ENCODE peak calls at places on chromosomes 11 and 22, in six cellular contexts. M is K562, J is foreskin keratinocyte, N is ovary, S is fibroblast of lung, Z is tibial nerve. O is an unnamed sample.

GRCh38 chr22:43919106-43919965 is 4.3 kb upstream of the PNPLA3 start:
- DNase-seq in M (no peak), J (peak; percentile 45), N (no peak), S (peak; percentile 34), Z (no peak), O (peak; percentile 96)

GRCh38 chr11:69391192-69392103 is 90.0 kb upstream of the LINC01488 start:
- DNase-seq in M (no peak), J (no peak), N (no peak), S (no peak), Z (no peak), O (no peak)

GRCh38 chr11:67024410-67024809 is 1.5 kb downstream of the SYT12 start:
- DNase-seq in M (no peak), J (no peak), N (no peak), S (no peak), Z (no peak), O (peak; percentile 79)

GRCh38 chr22:40322061-40322460 is 24.2 kb upstream of the ADSL start:
- DNase-seq in M (peak; percentile 68), J (no peak), N (no peak), S (peak; percentile 12), Z (no peak), O (no peak)

GRCh38 chr11:114399903-114400221 is 449 bp downstream of the C11orf71 start:
- DNase-seq in M (peak; percentile 66), J (no peak), N (no peak), S (no peak), Z (peak; percentile 40), O (peak; percentile 47)

GRCh38 chr11:108338750-108339149 is 115.9 kb downstream of the ATM start:
- DNase-seq in M (no peak), J (no peak), N (no peak), S (no peak), Z (no peak), O (no peak)

GRCh38 chr11:84763931-84764330 is 863.2 kb downstream of the DLG2 start:
- DNase-seq in M (no peak), J (no peak), N (no peak), S (no peak), Z (no peak), O (no peak)

GRCh38 chr11:126387856-126388255 is 32.4 kb downstream of the ST3GAL4 start:
- DNase-seq in M (no peak), J (no peak), N (no peak), S (no peak), Z (no peak), O (no peak)

GRCh38 chr11:66747480-66747879 is 18.5 kb upstream of the SPTBN2 start:
- DNase-seq in M (no peak), J (no peak), N (no peak), S (no peak), Z (no peak), O (no peak)

GRCh38 chr11:58318532-58318931 is 40.3 kb downstream of the OR5B17 start:
- DNase-seq in M (no peak), J (peak; percentile 8), N (no peak), S (peak; percentile 15), Z (no peak), O (no peak)

GRCh38 chr22:29106839-29107238 is 34.0 kb downstream of the KREMEN1 start:
- DNase-seq in M (no peak), J (no peak), N (no peak), S (no peak), Z (no peak), O (no peak)

GRCh38 chr11:70525466-70525865 is 127.1 kb downstream of the CTTN start:
- DNase-seq in M (no peak), J (no peak), N (no peak), S (no peak), Z (no peak), O (peak; percentile 52)

GRCh38 chr11:122173587-122173986 is 57.6 kb upstream of the BLID start:
- DNase-seq in M (no peak), J (no peak), N (no peak), S (no peak), Z (no peak), O (peak; percentile 50)

GRCh38 chr11:90476442-90477007 is 253.7 kb upstream of the CHORDC1 start:
- DNase-seq in M (peak; percentile 15), J (peak; percentile 71), N (no peak), S (peak; percentile 42), Z (no peak), O (no peak)

GRCh38 chr22:35154937-35155387 is 89.0 kb downstream of the ISX start:
- DNase-seq in M (peak; percentile 70), J (peak; percentile 21), N (peak; percentile 19), S (peak; percentile 48), Z (no peak), O (peak; percentile 89)

GRCh38 chr22:19597399-19597735 is 73.2 kb upstream of the CLDN5 start:
- DNase-seq in M (no peak), J (no peak), N (no peak), S (no peak), Z (no peak), O (no peak)

GRCh38 chr22:19984201-19984753 is 32.3 kb downstream of the ARVCF start:
- DNase-seq in M (peak; percentile 73), J (peak; percentile 90), N (no peak), S (peak; percentile 47), Z (no peak), O (peak; percentile 99)

GRCh38 chr11:114209904-114210303 is 86.3 kb upstream of the NNMT start:
- DNase-seq in M (no peak), J (no peak), N (no peak), S (no peak), Z (no peak), O (no peak)

GRCh38 chr11:102287963-102288744 is 29.1 kb upstream of the BIRC3 start:
- DNase-seq in M (peak; percentile 76), J (peak; percentile 64), N (peak; percentile 38), S (peak; percentile 85), Z (no peak), O (peak; percentile 94)

GRCh38 chr11:2694995-2695939 is 4.5 kb downstream of the KCNQ1OT1 start:
- DNase-seq in M (no peak), J (no peak), N (peak; percentile 3), S (no peak), Z (peak; percentile 2), O (peak; percentile 76)

GRCh38 chr11:48063424-48063978 is 83.1 kb downstream of the PTPRJ start:
- DNase-seq in M (no peak), J (peak; percentile 44), N (no peak), S (peak; percentile 99), Z (no peak), O (peak; percentile 94)

GRCh38 chr11:128207861-128208321 is 379.5 kb downstream of the ETS1 start:
- DNase-seq in M (no peak), J (peak; percentile 100), N (no peak), S (peak; percentile 98), Z (no peak), O (peak; percentile 41)

GRCh38 chr11:134560066-134560465 is 148.0 kb upstream of the B3GAT1 start:
- DNase-seq in M (no peak), J (no peak), N (no peak), S (no peak), Z (no peak), O (no peak)

GRCh38 chr22:48478124-48478523 is 1349.5 kb downstream of the BRD1 start:
- DNase-seq in M (no peak), J (no peak), N (no peak), S (no peak), Z (no peak), O (no peak)

GRCh38 chr11:116426761-116427160 is 346.0 kb downstream of the BUD13 start:
- DNase-seq in M (no peak), J (no peak), N (no peak), S (no peak), Z (no peak), O (no peak)

GRCh38 chr11:116428638-116428975 is 344.2 kb downstream of the BUD13 start:
- DNase-seq in M (no peak), J (no peak), N (no peak), S (no peak), Z (no peak), O (no peak)

GRCh38 chr11:116427903-116428637 is 344.7 kb downstream of the BUD13 start:
- DNase-seq in M (no peak), J (peak; percentile 9), N (no peak), S (no peak), Z (peak; percentile 39), O (no peak)

GRCh38 chr11:116424615-116425261 is 348.0 kb downstream of the BUD13 start:
- DNase-seq in M (peak; percentile 23), J (no peak), N (no peak), S (no peak), Z (no peak), O (no peak)

DNA sequence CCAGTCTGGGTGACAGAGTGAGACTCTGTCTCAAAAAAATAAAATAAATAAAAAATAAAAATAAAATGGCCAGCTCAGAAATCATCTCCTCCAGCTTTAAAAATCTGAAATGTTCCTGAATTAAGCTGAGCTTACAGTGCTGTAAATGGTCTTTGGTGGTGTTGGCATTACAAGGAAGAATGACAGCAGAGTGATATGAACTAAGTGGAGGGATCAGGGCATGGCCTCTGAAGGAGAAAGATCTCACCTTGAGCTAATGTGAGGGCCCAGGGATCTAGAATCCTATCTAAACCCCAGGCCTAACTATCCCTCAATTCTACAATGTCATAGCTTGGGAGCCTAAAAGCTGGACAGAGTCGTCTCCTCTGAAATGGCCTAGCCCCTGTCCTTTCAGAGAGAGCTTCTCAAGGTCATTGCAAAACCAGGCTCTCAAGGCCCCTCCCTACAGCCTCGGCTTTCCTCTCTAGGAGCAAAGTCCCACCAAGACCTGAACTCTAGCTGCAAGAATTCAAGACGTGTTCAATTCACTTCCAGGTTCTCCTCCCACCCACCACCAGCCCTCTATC is 345.4 kb downstream of the BUD13 start:
- DNase-seq in M (no peak), J (no peak), N (no peak), S (no peak), Z (no peak), O (no peak)
- H3K4me1 ChIP-seq in M (no peaks in the 10 kb centered on the region), J (no peaks in the 10 kb centered on the region), N (no peaks in the 10 kb centered on the region), S (no peaks in the 10 kb centered on the region), Z (peaks cover 6% of the 10 kb centered on the region), O (no peaks in the 10 kb centered on the region)

DNA sequence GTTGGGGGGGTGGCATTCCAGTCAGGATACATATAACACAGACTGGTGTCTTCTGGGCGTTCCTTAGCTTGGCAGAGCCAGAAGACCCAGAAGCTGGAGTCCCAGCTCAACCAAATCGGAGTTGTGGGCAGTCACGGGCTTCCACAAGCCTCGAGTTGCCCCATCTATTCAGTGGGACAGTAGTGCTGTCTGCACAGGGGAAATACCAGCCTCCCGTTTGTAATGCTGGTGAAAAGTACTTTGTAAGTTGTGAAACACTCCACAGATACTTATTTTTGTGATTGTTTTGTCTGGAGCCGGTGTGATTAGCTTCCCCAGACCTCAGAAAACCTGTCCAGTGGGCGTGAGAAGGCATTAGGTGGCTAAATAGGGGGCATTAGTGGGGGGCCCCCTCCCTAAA is 13.6 kb downstream of the DGKZ start:
- DNase-seq in M (no peak), J (no peak), N (no peak), S (no peak), Z (no peak), O (no peak)
- H3K4me1 ChIP-seq in M (peaks cover 52% of the 10 kb centered on the region), J (peaks cover 10% of the 10 kb centered on the region), N (peaks cover 7% of the 10 kb centered on the region), S (peaks cover 23% of the 10 kb centered on the region), Z (peaks cover 22% of the 10 kb centered on the region), O (peaks cover 41% of the 10 kb centered on the region)

GRCh38 chr11:31233425-31233824 is 136.1 kb downstream of the DCDC1 start:
- DNase-seq in M (no peak), J (no peak), N (no peak), S (peak; percentile 8), Z (no peak), O (no peak)
- H3K4me1 ChIP-seq in M (no peaks in the 10 kb centered on the region), J (no peaks in the 10 kb centered on the region), N (no peaks in the 10 kb centered on the region), S (no peaks in the 10 kb centered on the region), Z (no peaks in the 10 kb centered on the region), O (no peaks in the 10 kb centered on the region)

DNA sequence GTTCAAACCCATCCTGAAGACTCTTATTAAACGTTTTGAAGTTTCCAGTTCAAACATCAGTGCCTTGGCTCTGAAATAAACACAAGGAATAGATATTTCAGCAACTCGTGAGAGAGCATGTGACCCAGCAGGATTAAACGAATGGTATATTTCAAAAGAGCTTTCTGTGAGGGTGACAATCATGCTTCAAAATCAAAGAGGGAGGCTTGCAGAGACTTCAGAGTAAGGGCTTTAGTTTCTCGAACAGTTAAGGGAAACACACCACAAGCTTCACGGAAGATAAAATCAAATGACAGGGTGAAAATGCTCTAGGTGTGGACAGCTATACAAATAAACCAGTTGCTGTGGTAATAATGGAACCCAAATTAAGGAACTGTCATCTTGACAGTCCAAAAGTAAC is 1.4 kb downstream of the HPS4 start:
- DNase-seq in M (no peak), J (no peak), N (no peak), S (no peak), Z (no peak), O (no peak)
- H3K4me1 ChIP-seq in M (peaks cover 14% of the 10 kb centered on the region), J (peaks cover 13% of the 10 kb centered on the region), N (peaks cover 14% of the 10 kb centered on the region), S (peaks cover 9% of the 10 kb centered on the region), Z (peaks cover 37% of the 10 kb centered on the region), O (peaks cover 37% of the 10 kb centered on the region)

O was measured in osteoblast.